ENCODE peak calls at places on chromosomes 13 and 19, in six cellular contexts. One of them, this sample, is unnamed.

GRCh38 chr13:71218960-71219359 is 648.0 kb downstream of the DACH1 start:
- DNase-seq in fibroblast of the aortic adventitia: no peak
- DNase-seq in breast epithelium: no peak
- DNase-seq in left lung: no peak
- DNase-seq in foreskin fibroblast: no peak
- DNase-seq in mesothelial cell of epicardium: no peak
- DNase-seq in this sample: no peak

GRCh38 chr13:109715902-109716301 is 70.5 kb downstream of the IRS2 start:
- DNase-seq in fibroblast of the aortic adventitia: no peak
- DNase-seq in breast epithelium: no peak
- DNase-seq in left lung: peak; percentile 51
- DNase-seq in foreskin fibroblast: peak; percentile 80
- DNase-seq in mesothelial cell of epicardium: no peak
- DNase-seq in this sample: peak; percentile 89

GRCh38 chr19:16066611-16067104 is 9.6 kb upstream of the TPM4 start:
- DNase-seq in fibroblast of the aortic adventitia: peak; percentile 74
- DNase-seq in breast epithelium: no peak
- DNase-seq in left lung: no peak
- DNase-seq in foreskin fibroblast: peak; percentile 61
- DNase-seq in mesothelial cell of epicardium: no peak
- DNase-seq in this sample: no peak

GRCh38 chr13:36344173-36344572 is 2.0 kb downstream of the SPART start:
- DNase-seq in fibroblast of the aortic adventitia: peak; percentile 82
- DNase-seq in breast epithelium: no peak
- DNase-seq in left lung: no peak
- DNase-seq in foreskin fibroblast: peak; percentile 67
- DNase-seq in mesothelial cell of epicardium: no peak
- DNase-seq in this sample: no peak

GRCh38 chr19:38228491-38229439 is 4.7 kb upstream of the DPF1 start:
- DNase-seq in fibroblast of the aortic adventitia: no peak
- DNase-seq in breast epithelium: no peak
- DNase-seq in left lung: no peak
- DNase-seq in foreskin fibroblast: no peak
- DNase-seq in mesothelial cell of epicardium: no peak
- DNase-seq in this sample: no peak

GRCh38 chr13:44972956-44973581 is 16.2 kb downstream of the NUFIP1 start:
- DNase-seq in fibroblast of the aortic adventitia: peak; percentile 59
- DNase-seq in breast epithelium: no peak
- DNase-seq in left lung: no peak
- DNase-seq in foreskin fibroblast: no peak
- DNase-seq in mesothelial cell of epicardium: no peak
- DNase-seq in this sample: no peak

GRCh38 chr13:113835461-113836274 is 28.2 kb downstream of the GAS6 start:
- DNase-seq in fibroblast of the aortic adventitia: peak; percentile 62
- DNase-seq in breast epithelium: no peak
- DNase-seq in left lung: no peak
- DNase-seq in foreskin fibroblast: peak; percentile 92
- DNase-seq in mesothelial cell of epicardium: no peak
- DNase-seq in this sample: no peak

GRCh38 chr13:51874651-51875050 is 12.9 kb downstream of the CCDC70 start:
- DNase-seq in fibroblast of the aortic adventitia: no peak
- DNase-seq in breast epithelium: no peak
- DNase-seq in left lung: no peak
- DNase-seq in foreskin fibroblast: no peak
- DNase-seq in mesothelial cell of epicardium: no peak
- DNase-seq in this sample: no peak

GRCh38 chr19:1725100-1726064 is 27.9 kb upstream of the ONECUT3 start:
- DNase-seq in fibroblast of the aortic adventitia: peak; percentile 34
- DNase-seq in breast epithelium: no peak
- DNase-seq in left lung: no peak
- DNase-seq in foreskin fibroblast: peak; percentile 51
- DNase-seq in mesothelial cell of epicardium: peak; percentile 49
- DNase-seq in this sample: no peak

GRCh38 chr19:5326986-5327623 is 13.5 kb downstream of the PTPRS start:
- DNase-seq in fibroblast of the aortic adventitia: no peak
- DNase-seq in breast epithelium: no peak
- DNase-seq in left lung: no peak
- DNase-seq in foreskin fibroblast: no peak
- DNase-seq in mesothelial cell of epicardium: no peak
- DNase-seq in this sample: no peak

GRCh38 chr19:5023128-5023571 is 54.2 kb downstream of the KDM4B start:
- DNase-seq in fibroblast of the aortic adventitia: peak; percentile 39
- DNase-seq in breast epithelium: peak; percentile 75
- DNase-seq in left lung: no peak
- DNase-seq in foreskin fibroblast: no peak
- DNase-seq in mesothelial cell of epicardium: no peak
- DNase-seq in this sample: no peak

GRCh38 chr13:79581870-79582315 is 100.9 kb downstream of the NDFIP2 start:
- DNase-seq in fibroblast of the aortic adventitia: peak; percentile 56
- DNase-seq in breast epithelium: no peak
- DNase-seq in left lung: no peak
- DNase-seq in foreskin fibroblast: peak; percentile 18
- DNase-seq in mesothelial cell of epicardium: no peak
- DNase-seq in this sample: no peak

GRCh38 chr13:20249913-20250312 is 17.8 kb upstream of the GJB6 start:
- DNase-seq in fibroblast of the aortic adventitia: no peak
- DNase-seq in breast epithelium: no peak
- DNase-seq in left lung: no peak
- DNase-seq in foreskin fibroblast: no peak
- DNase-seq in mesothelial cell of epicardium: no peak
- DNase-seq in this sample: no peak

GRCh38 chr13:40063743-40064142 is 408.3 kb downstream of the COG6 start:
- DNase-seq in fibroblast of the aortic adventitia: no peak
- DNase-seq in breast epithelium: no peak
- DNase-seq in left lung: no peak
- DNase-seq in foreskin fibroblast: no peak
- DNase-seq in mesothelial cell of epicardium: no peak
- DNase-seq in this sample: no peak

GRCh38 chr13:112767506-112768471 is 78.0 kb downstream of the ATP11A start:
- DNase-seq in fibroblast of the aortic adventitia: no peak
- DNase-seq in breast epithelium: no peak
- DNase-seq in left lung: peak; percentile 76
- DNase-seq in foreskin fibroblast: no peak
- DNase-seq in mesothelial cell of epicardium: no peak
- DNase-seq in this sample: peak; percentile 83

GRCh38 chr19:20776083-20777076 is at the start of gene ZNF66:
- DNase-seq in fibroblast of the aortic adventitia: peak; percentile 96
- DNase-seq in breast epithelium: peak; percentile 97
- DNase-seq in left lung: peak; percentile 95
- DNase-seq in foreskin fibroblast: peak; percentile 91
- DNase-seq in mesothelial cell of epicardium: peak; percentile 89
- DNase-seq in this sample: peak; percentile 86

GRCh38 chr19:38850976-38851621 is 1.3 kb upstream of the HNRNPL start:
- DNase-seq in fibroblast of the aortic adventitia: no peak
- DNase-seq in breast epithelium: no peak
- DNase-seq in left lung: peak; percentile 50
- DNase-seq in foreskin fibroblast: no peak
- DNase-seq in mesothelial cell of epicardium: no peak
- DNase-seq in this sample: no peak

GRCh38 chr19:17861542-17862402 is 2.1 kb downstream of the RPL18A start:
- DNase-seq in fibroblast of the aortic adventitia: no peak
- DNase-seq in breast epithelium: no peak
- DNase-seq in left lung: no peak
- DNase-seq in foreskin fibroblast: no peak
- DNase-seq in mesothelial cell of epicardium: no peak
- DNase-seq in this sample: no peak

GRCh38 chr19:16627194-16627927 is 643 bp downstream of the MED26 start:
- DNase-seq in fibroblast of the aortic adventitia: no peak
- DNase-seq in breast epithelium: no peak
- DNase-seq in left lung: peak; percentile 43
- DNase-seq in foreskin fibroblast: no peak
- DNase-seq in mesothelial cell of epicardium: no peak
- DNase-seq in this sample: peak; percentile 47

GRCh38 chr13:49976314-49977258 is 20.3 kb upstream of the TRIM13 start:
- DNase-seq in fibroblast of the aortic adventitia: peak; percentile 81
- DNase-seq in breast epithelium: no peak
- DNase-seq in left lung: peak; percentile 55
- DNase-seq in foreskin fibroblast: peak; percentile 52
- DNase-seq in mesothelial cell of epicardium: peak; percentile 55
- DNase-seq in this sample: peak; percentile 59

DNA sequence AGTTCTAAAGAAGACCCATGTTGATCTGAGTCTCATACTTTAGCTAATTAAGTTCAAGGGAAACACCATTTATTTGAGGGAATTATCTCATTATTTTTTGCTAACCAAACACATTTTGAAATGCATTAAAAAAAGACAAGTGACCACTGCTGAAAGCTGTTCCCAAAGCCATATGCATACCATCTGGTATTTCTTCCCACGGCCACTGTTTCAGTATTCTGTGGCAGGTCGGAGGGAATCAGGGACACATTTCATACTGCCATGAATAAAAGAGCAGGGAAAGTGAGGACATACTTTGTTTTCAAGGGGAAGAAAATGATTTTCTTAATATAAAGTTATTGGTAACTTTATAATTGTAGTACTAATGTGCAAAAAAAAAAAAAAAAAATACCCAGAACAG is 401.2 kb downstream of the HS6ST3 start:
- DNase-seq in fibroblast of the aortic adventitia: no peak
- DNase-seq in breast epithelium: no peak
- DNase-seq in left lung: no peak
- DNase-seq in foreskin fibroblast: no peak
- DNase-seq in mesothelial cell of epicardium: no peak
- DNase-seq in this sample: no peak
- TF ChIP-seq CTCF in fibroblast of the aortic adventitia: no peak
- TF ChIP-seq CTCF in breast epithelium: no peak
- TF ChIP-seq CTCF in left lung: no peak
- TF ChIP-seq CTCF in foreskin fibroblast: no peak
- TF ChIP-seq CTCF in mesothelial cell of epicardium: no peak
- TF ChIP-seq CTCF in this sample: no peak

GRCh38 chr19:46142294-46142693 is 5.7 kb upstream of the IGFL2 start:
- DNase-seq in fibroblast of the aortic adventitia: no peak
- DNase-seq in breast epithelium: no peak
- DNase-seq in left lung: no peak
- DNase-seq in foreskin fibroblast: no peak
- DNase-seq in mesothelial cell of epicardium: no peak
- DNase-seq in this sample: no peak
- TF ChIP-seq CTCF in fibroblast of the aortic adventitia: no peak
- TF ChIP-seq CTCF in breast epithelium: no peak
- TF ChIP-seq CTCF in left lung: no peak
- TF ChIP-seq CTCF in foreskin fibroblast: no peak
- TF ChIP-seq CTCF in mesothelial cell of epicardium: no peak
- TF ChIP-seq CTCF in this sample: no peak

DNA sequence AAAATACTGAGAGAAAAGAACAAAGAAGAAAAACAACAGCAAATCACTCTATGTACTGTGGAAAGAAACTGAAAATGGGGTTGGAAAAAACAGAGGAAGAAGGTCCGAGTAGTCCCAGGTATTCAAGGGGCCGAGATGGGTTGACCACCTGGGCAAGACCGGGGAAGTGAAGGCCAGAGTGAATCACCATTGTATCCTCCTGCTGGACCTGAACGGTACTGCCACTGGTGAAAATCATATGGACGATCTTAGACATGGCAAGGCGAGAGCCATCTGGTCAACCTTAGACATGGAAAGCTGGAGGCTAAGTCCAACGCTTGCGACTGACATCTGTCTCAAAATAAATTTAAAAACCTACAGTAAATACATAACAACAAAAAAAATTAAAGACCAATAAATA is 44.4 kb upstream of the ZNF91 start:
- DNase-seq in fibroblast of the aortic adventitia: no peak
- DNase-seq in breast epithelium: no peak
- DNase-seq in left lung: no peak
- DNase-seq in foreskin fibroblast: no peak
- DNase-seq in mesothelial cell of epicardium: no peak
- DNase-seq in this sample: no peak
- TF ChIP-seq CTCF in fibroblast of the aortic adventitia: peak; percentile 47
- TF ChIP-seq CTCF in breast epithelium: no peak
- TF ChIP-seq CTCF in left lung: no peak
- TF ChIP-seq CTCF in foreskin fibroblast: peak; percentile 20
- TF ChIP-seq CTCF in mesothelial cell of epicardium: peak; percentile 47
- TF ChIP-seq CTCF in this sample: peak; percentile 25

DNA sequence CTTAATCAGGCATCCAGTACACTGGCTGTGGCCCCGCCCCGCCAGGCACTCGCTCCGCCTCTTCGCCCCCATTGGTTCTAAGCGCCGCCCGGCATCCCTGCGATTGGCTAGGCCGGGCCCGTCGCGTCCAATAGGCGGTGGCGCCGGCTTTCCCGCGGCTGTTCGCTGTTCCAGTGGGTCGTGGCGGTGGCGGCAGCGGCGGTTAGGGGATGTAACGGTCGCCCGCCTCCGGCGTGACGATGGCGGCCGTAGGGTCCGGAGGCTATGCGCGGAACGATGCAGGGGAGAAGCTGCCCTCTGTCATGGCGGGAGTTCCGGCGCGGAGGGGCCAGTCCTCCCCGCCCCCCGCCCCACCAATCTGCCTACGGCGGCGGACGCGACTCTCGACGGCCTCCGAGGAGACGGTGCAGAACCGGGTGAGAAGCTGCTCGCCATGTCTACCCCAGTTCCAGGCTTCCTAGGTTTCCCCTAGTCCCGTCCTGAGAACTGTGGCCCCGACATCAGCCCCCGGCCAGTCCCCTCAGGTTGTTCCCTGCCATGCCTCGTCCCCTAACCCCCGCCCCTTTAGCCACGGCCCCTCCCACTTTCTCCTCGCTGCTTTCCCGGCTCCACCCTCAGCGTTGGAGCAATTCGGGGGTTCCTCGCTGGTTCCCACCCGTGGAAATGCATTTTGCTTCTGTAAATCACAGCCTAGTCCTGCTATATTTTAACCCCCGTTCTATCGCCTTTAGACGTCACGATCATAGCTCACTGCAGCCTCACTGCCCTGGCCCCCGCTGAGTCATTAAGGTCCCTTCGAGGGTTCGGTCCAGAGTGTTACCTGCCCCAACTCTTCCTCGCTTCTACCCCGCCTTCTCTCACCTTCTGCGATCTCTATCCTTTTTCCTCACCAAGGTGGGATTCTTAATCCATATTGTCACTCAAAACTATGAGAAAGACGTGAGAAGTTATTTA is at the start of gene WDR62:
- DNase-seq in fibroblast of the aortic adventitia: no peak
- DNase-seq in breast epithelium: peak; percentile 94
- DNase-seq in left lung: peak; percentile 94
- DNase-seq in foreskin fibroblast: peak; percentile 88
- DNase-seq in mesothelial cell of epicardium: peak; percentile 89
- DNase-seq in this sample: peak; percentile 94
- TF ChIP-seq CTCF in fibroblast of the aortic adventitia: no peak
- TF ChIP-seq CTCF in breast epithelium: no peak
- TF ChIP-seq CTCF in left lung: no peak
- TF ChIP-seq CTCF in foreskin fibroblast: no peak
- TF ChIP-seq CTCF in mesothelial cell of epicardium: no peak
- TF ChIP-seq CTCF in this sample: no peak